ENCODE peak calls at places on chromosomes 12 and 14, in eight cellular contexts. E is stomach, F is uterus, C is right lobe of liver, X is tibial nerve, D is IMR-90, Q is ovary, J is heart left ventricle. P is an unnamed sample. For H3K9me3, the result is how much of the 10 kb centered on the place peaks cover.

GRCh38 chr14:71208702-71209357 is 301.6 kb downstream of the PCNX1 start:
- DNase-seq in C (no peak), D (no peak), X (no peak), J (no peak), E (no peak), F (no peak), Q (no peak), P (no peak)

GRCh38 chr12:68280240-68280639 is 26.8 kb upstream of the IL22 start:
- DNase-seq in E (no peak), X (no peak), D (no peak), C (no peak), Q (no peak), J (no peak), F (no peak), P (no peak)

GRCh38 chr12:26648584-26648983 is 184.4 kb downstream of the ITPR2 start:
- DNase-seq in J (no peak), D (peak), C (no peak), F (no peak), Q (no peak), X (no peak), E (no peak), P (no peak)

GRCh38 chr12:119989619-119990381 is 764 bp downstream of the BICDL1 start:
- DNase-seq in Q (peak), D (peak), C (peak), E (peak), X (peak), F (peak), J (peak), P (no peak)

GRCh38 chr14:99605299-99605961 is 1.4 kb upstream of the CCDC85C start:
- DNase-seq in C (peak), F (peak), D (peak), J (peak), Q (peak), X (no peak), E (peak), P (no peak)

GRCh38 chr12:50041962-50042361 is 15.4 kb upstream of the ASIC1 start:
- DNase-seq in J (no peak), C (no peak), Q (no peak), D (no peak), F (no peak), E (no peak), X (no peak), P (no peak)

GRCh38 chr12:114913871-114914801 is 230.2 kb upstream of the TBX3 start:
- DNase-seq in C (no peak), Q (no peak), X (no peak), E (no peak), D (peak), J (no peak), F (no peak), P (no peak)

GRCh38 chr14:56122306-56122705 is 4.1 kb downstream of the PELI2 start:
- DNase-seq in E (no peak), Q (no peak), J (no peak), C (no peak), D (peak), F (no peak), X (no peak), P (no peak)

GRCh38 chr12:1808798-1809480 is 11.4 kb upstream of the LRTM2 start:
- DNase-seq in J (peak), Q (no peak), E (no peak), X (no peak), D (no peak), C (peak), F (no peak), P (no peak)

GRCh38 chr14:78399316-78399889 is 229.2 kb downstream of the NRXN3 start:
- DNase-seq in F (no peak), X (no peak), D (no peak), E (no peak), Q (no peak), C (no peak), J (no peak), P (no peak)

GRCh38 chr14:65941091-65941490 is 528.6 kb downstream of the FUT8 start:
- DNase-seq in E (no peak), J (no peak), F (no peak), D (no peak), C (no peak), X (no peak), Q (no peak), P (no peak)

GRCh38 chr12:124909831-124910560 is 4.5 kb downstream of the UBC start:
- DNase-seq in X (no peak), D (peak), J (no peak), C (no peak), Q (no peak), F (no peak), E (no peak), P (no peak)

GRCh38 chr14:61266436-61267220 is 14.5 kb downstream of the TMEM30B start:
- DNase-seq in D (no peak), F (no peak), X (no peak), J (no peak), C (no peak), Q (no peak), E (no peak), P (no peak)

GRCh38 chr12:103773109-103773905 is 67.7 kb downstream of the NT5DC3 start:
- DNase-seq in X (no peak), E (no peak), C (no peak), Q (no peak), J (no peak), F (no peak), D (peak), P (no peak)

GRCh38 chr12:117331691-117332090 is 29.7 kb downstream of the NOS1 start:
- DNase-seq in J (no peak), C (no peak), D (no peak), F (no peak), X (no peak), Q (no peak), E (no peak), P (no peak)

GRCh38 chr12:95790912-95791849 is 617 bp upstream of the NTN4 start:
- DNase-seq in Q (peak), F (peak), D (peak), C (peak), J (no peak), X (no peak), E (no peak), P (no peak)

GRCh38 chr12:19799216-19799615 is 359.9 kb downstream of the AEBP2 start:
- DNase-seq in X (no peak), E (no peak), C (no peak), F (no peak), D (peak), J (no peak), Q (no peak), P (no peak)

GRCh38 chr12:69555461-69555860 is 29.8 kb upstream of the CCT2 start:
- DNase-seq in J (no peak), E (no peak), C (no peak), F (no peak), D (peak), Q (no peak), X (no peak), P (no peak)

GRCh38 chr14:94036328-94037167 is 10.4 kb downstream of the OTUB2 start:
- DNase-seq in E (peak), Q (peak), D (peak), C (peak), J (peak), F (peak), X (peak), P (no peak)

GRCh38 chr12:67647547-67648305 is 819 bp upstream of the DYRK2 start:
- DNase-seq in Q (peak), D (peak), C (peak), X (peak), F (peak), J (peak), E (peak), P (no peak)

GRCh38 chr12:119446459-119446858 is 111.9 kb downstream of the CCDC60 start:
- DNase-seq in X (no peak), F (no peak), Q (no peak), D (no peak), J (no peak), C (no peak), E (no peak), P (no peak)

GRCh38 chr14:75906680-75907280 is 75.0 kb downstream of the TGFB3 start:
- DNase-seq in F (peak), Q (peak), X (peak), C (no peak), D (peak), E (peak), J (no peak), P (no peak)

GRCh38 chr14:77498120-77498979 is at the start of gene ISM2:
- DNase-seq in X (no peak), E (peak), F (peak), Q (peak), C (no peak), J (peak), D (peak), P (no peak)

GRCh38 chr12:57852195-57852594 is 5.7 kb upstream of the CTDSP2 start:
- DNase-seq in J (no peak), E (no peak), C (no peak), D (no peak), F (no peak), Q (no peak), X (no peak), P (no peak)

GRCh38 chr14:30698463-30698862 is 76.3 kb downstream of the SCFD1 start:
- DNase-seq in J (no peak), D (no peak), X (no peak), F (no peak), C (no peak), E (no peak), Q (no peak), P (no peak)

GRCh38 chr12:116053479-116054195 is 223.9 kb downstream of the MED13L start:
- DNase-seq in C (peak), J (no peak), E (no peak), F (peak), Q (no peak), X (no peak), D (peak), P (no peak)

GRCh38 chr12:51368640-51369517 is 22.3 kb downstream of the GALNT6 start:
- DNase-seq in X (no peak), J (peak), D (peak), Q (no peak), E (peak), F (no peak), C (peak), P (peak)

GRCh38 chr12:57583008-57583831 is 7.8 kb upstream of the PIP4K2C start:
- DNase-seq in Q (peak), F (peak), E (peak), C (no peak), D (peak), J (no peak), X (peak), P (no peak)

GRCh38 chr12:108542320-108542719 is 18.7 kb downstream of the SART3 start:
- DNase-seq in F (no peak), J (no peak), Q (no peak), C (no peak), X (no peak), E (no peak), D (peak), P (no peak)

GRCh38 chr12:51855586-51856428 is 7.3 kb upstream of the FIGNL2 start:
- DNase-seq in C (no peak), D (peak), J (no peak), X (peak), Q (no peak), F (no peak), E (no peak), P (no peak)

GRCh38 chr12:65232490-65233077 is 45.9 kb upstream of the MSRB3 start:
- DNase-seq in J (no peak), C (no peak), Q (no peak), X (no peak), D (peak), E (no peak), F (no peak), P (no peak)

GRCh38 chr14:77491056-77491455 is 7.6 kb downstream of the ISM2 start:
- DNase-seq in J (no peak), E (no peak), X (no peak), F (no peak), D (no peak), C (no peak), Q (no peak), P (no peak)

GRCh38 chr12:57340104-57340503 is 89.1 kb upstream of the STAC3 start:
- DNase-seq in X (no peak), E (peak), C (no peak), Q (peak), F (peak), J (no peak), D (peak), P (no peak)

GRCh38 chr12:44078273-44078672 is 242.4 kb downstream of the TMEM117 start:
- DNase-seq in J (no peak), Q (no peak), E (no peak), C (no peak), D (peak), F (no peak), X (no peak), P (no peak)

GRCh38 chr14:79016828-79017505 is 846.8 kb downstream of the NRXN3 start:
- DNase-seq in F (no peak), J (no peak), X (no peak), C (no peak), Q (no peak), D (peak), E (no peak), P (no peak)

GRCh38 chr14:22886500-22887259 is 3.7 kb downstream of the REM2 start:
- DNase-seq in F (peak), D (peak), J (peak), Q (peak), X (peak), E (peak), C (no peak), P (no peak)
- TF ChIP-seq POLR2A in F (peak), D (no peak), J (no peak), Q (peak), X (no peak), E (no peak), C (no peak), P (no peak)

GRCh38 chr14:68158640-68159039 is 339.1 kb downstream of the RAD51B start:
- DNase-seq in X (no peak), E (no peak), D (no peak), F (no peak), J (no peak), C (no peak), Q (no peak), P (no peak)

GRCh38 chr14:68148763-68149162 is 329.2 kb downstream of the RAD51B start:
- DNase-seq in D (no peak), F (no peak), X (no peak), Q (no peak), C (no peak), J (no peak), E (no peak), P (no peak)

GRCh38 chr14:68157971-68158371 is 338.4 kb downstream of the RAD51B start:
- DNase-seq in Q (no peak), F (no peak), X (no peak), D (peak), C (no peak), E (no peak), J (no peak), P (no peak)

GRCh38 chr14:68148276-68148675 is 328.7 kb downstream of the RAD51B start:
- DNase-seq in C (no peak), Q (no peak), J (no peak), E (no peak), X (no peak), D (peak), F (no peak), P (no peak)

DNA sequence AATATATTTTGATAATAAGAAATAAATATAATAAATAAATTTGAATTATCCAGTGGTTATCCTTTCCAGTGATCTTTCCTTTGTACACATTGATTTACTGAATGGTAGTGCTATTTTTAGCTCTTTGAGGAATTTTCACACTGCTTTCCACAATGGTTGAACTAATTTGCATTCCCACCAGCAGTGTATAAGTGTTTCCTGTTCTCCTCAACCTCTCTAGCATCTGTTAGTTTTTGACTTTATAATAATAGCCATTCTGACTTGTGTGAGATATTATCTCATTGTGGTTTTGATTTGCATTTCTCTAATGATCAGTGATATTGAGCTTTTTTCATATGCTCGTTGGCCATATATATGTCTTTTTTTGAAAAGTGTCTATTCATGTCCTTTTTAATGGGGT is 333.7 kb downstream of the RAD51B start:
- DNase-seq in J (no peak), C (no peak), F (no peak), E (no peak), Q (no peak), X (no peak), D (no peak), P (no peak)
- H3K9me3 ChIP-seq in J (under half), C (under half), F (under half), E (under half), Q (under half), X (under half), D (under half), P (under half)

DNA sequence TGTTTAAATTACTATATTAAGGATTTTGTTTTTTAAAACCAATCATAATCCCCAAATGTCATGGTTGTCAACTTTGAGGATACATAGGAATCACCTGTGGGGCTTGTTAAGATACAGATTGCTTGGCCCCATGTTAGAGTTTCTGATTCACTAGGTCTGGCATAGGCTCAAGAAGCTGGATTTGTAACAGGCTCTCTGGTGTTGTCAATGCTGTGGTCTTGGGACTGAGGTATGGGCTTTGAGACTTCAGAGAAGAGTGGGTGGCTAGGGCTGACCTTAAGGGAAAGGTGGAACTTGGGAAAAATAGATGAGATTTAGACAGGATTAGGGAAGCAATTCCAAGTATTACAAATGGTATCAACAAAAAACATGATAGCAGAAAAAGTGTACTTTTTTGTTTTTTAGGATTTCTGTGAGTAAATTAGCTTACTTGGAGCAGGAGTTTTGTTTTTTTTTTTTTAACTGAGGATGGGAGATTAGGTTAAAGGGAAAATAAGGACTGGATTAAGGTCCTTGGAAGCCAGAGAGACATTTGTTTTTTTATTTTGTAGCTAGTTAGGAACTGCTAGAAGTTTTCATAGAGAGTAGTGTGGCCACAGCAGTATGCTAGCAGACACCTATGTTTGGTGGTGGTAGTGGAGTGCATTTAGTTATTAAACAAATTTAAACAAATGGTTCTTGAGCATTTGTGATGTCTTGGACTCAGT is 88.6 kb downstream of the RAD51B start:
- DNase-seq in D (peak), E (no peak), F (no peak), X (no peak), C (no peak), Q (no peak), J (no peak), P (no peak)
- H3K27ac ChIP-seq in D (no peak), E (no peak), F (peak), X (no peak), C (no peak), Q (peak), J (no peak), P (no peak)

DNA sequence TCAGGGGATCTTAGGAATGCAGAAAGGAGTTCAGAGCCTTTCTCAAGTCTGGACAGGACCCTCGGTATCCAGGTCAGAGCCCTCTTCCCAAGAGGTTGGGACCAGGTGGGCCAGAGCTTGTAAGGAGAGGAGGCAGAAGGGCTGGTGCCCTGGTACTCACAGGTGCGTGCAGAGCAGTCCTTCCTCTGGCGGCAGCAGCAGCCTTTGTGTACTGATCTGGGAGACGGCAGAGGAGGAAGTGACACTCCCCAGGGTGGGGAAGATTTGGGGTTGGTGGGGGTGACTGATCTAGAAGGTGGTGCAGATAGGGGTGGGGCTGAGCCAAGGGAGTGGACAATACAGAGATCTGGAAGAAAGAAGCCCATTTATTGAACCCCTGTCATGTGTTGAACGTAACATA is at the start of gene ITGB7:
- DNase-seq in X (no peak), Q (no peak), F (no peak), C (no peak), E (peak), J (no peak), D (no peak), P (no peak)
- TF ChIP-seq POLR2A in X (no peak), Q (no peak), F (no peak), C (no peak), E (no peak), J (no peak), D (no peak), P (peak)

GRCh38 chr14:81953419-81953818 is 419.8 kb upstream of the SEL1L start:
- DNase-seq in D (no peak), Q (no peak), F (no peak), E (no peak), J (no peak), C (no peak), X (no peak), P (no peak)
- H3K9me3 ChIP-seq in D (under half), Q (under half), F (under half), E (under half), J (under half), C (under half), X (under half), P (under half)

DNA sequence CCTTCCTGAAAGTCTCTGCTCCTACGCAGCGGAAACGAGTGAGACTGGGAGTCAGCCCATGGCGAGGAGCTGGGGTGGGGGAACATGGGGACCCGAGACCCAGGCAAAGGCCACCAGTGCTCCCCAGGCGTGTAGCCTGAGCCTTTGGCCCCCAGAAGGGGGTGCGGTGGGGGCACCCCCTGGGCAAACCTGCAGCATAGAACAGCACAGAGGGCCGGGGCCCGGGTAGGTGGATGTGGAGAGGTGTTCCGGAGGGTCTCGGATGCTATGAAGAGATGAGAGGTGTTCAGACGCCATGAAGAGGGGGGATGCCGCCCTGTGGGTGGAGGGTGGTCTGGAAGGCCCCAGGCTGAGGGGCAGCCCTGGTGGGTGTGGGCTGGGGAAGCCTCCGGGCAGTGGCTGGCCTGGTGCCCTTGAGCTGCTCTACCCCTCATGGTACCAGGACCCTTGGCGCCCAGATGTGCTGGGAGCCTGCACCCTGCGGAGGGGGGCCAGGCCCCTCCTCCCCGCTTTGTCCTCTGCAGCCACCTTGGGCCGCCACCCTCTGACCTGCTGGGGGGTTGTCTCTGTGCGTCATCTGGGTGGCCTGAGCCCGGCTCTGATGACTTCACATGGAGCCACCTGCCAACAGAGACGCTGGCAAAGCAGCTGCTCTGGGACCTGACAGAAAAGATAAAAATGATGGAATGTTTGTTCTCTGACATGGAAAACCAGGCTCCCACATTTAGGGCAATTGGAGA is 83.4 kb downstream of the KIF26A start:
- DNase-seq in Q (no peak), C (peak), F (no peak), X (no peak), E (no peak), J (peak), D (no peak), P (no peak)
- H3K27ac ChIP-seq in Q (no peak), C (no peak), F (no peak), X (no peak), E (no peak), J (no peak), D (no peak), P (no peak)

GRCh38 chr14:54478621-54479215 is 10.1 kb downstream of the GMFB start:
- DNase-seq in J (no peak), D (no peak), C (no peak), Q (no peak), X (no peak), F (no peak), E (no peak), P (no peak)
- TF ChIP-seq POLR2A in J (no peak), D (no peak), C (no peak), Q (no peak), X (no peak), F (no peak), E (no peak), P (no peak)

P was measured in esophagus squamous epithelium.